ENCODE peak calls at places on chromosomes 6 and 20, in nine cellular contexts. X is esophagus squamous epithelium; W is lower lobe of right lung; L is GM23338; T is IMR-90; P is CD4-positive, CD25-positive, alpha-beta regulatory T cell; Z is hepatocyte; H is left lung; Y is MM.1S. O is an unnamed sample. For H3K4me1, the result is how much of the 10 kb centered on the place peaks cover.

GRCh38 chr6:123777554-123777953 is 26.1 kb upstream of the NKAIN2 start:
- DNase-seq in X (no peak), W (no peak), L (no peak), T (peak), P (no peak), Z (no peak), H (no peak), Y (peak), O (no peak)

GRCh38 chr20:11067359-11067758 is 393.6 kb upstream of the JAG1 start:
- DNase-seq in X (no peak), W (no peak), L (no peak), T (no peak), P (no peak), Z (no peak), H (no peak), Y (no peak), O (no peak)

GRCh38 chr6:89369009-89369408 is 16.5 kb upstream of the UBE2J1 start:
- DNase-seq in X (no peak), W (peak), L (peak), T (peak), P (no peak), Z (peak), H (peak), Y (peak), O (peak)

GRCh38 chr20:2387180-2387577 is 6.5 kb downstream of the TGM6 start:
- DNase-seq in X (no peak), W (no peak), L (peak), T (peak), P (no peak), Z (peak), H (no peak), Y (peak), O (no peak)

GRCh38 chr6:104404377-104404776 is 455.3 kb downstream of the HACE1 start:
- DNase-seq in X (no peak), W (no peak), L (no peak), T (no peak), P (no peak), Z (no peak), H (no peak), Y (no peak), O (no peak)

GRCh38 chr6:129189266-129189665 is 306.3 kb downstream of the LAMA2 start:
- DNase-seq in X (no peak), W (no peak), L (no peak), T (no peak), P (no peak), Z (no peak), H (no peak), Y (no peak), O (no peak)

GRCh38 chr6:89081129-89081422 is 525 bp downstream of the PNRC1 start:
- DNase-seq in X (no peak), W (no peak), L (no peak), T (no peak), P (no peak), Z (no peak), H (no peak), Y (peak), O (no peak)

GRCh38 chr6:13431861-13432465 is 55.4 kb downstream of the GFOD1 start:
- DNase-seq in X (no peak), W (no peak), L (no peak), T (peak), P (no peak), Z (no peak), H (no peak), Y (no peak), O (no peak)

GRCh38 chr20:41249371-41249770 is 68.2 kb downstream of the ZHX3 start:
- DNase-seq in X (no peak), W (no peak), L (no peak), T (peak), P (no peak), Z (peak), H (peak), Y (no peak), O (peak)

GRCh38 chr6:40517654-40518053 is 69.5 kb downstream of the LRFN2 start:
- DNase-seq in X (no peak), W (no peak), L (no peak), T (no peak), P (no peak), Z (no peak), H (no peak), Y (no peak), O (no peak)

GRCh38 chr20:58308680-58309527 is 611 bp upstream of the RAB22A start:
- DNase-seq in X (no peak), W (peak), L (peak), T (peak), P (peak), Z (peak), H (peak), Y (peak), O (peak)

GRCh38 chr6:118468682-118469465 is 79.2 kb upstream of the PLN start:
- DNase-seq in X (no peak), W (no peak), L (no peak), T (peak), P (no peak), Z (peak), H (no peak), Y (no peak), O (no peak)

GRCh38 chr20:33995053-33995816 is 1.5 kb downstream of the RALY start:
- DNase-seq in X (no peak), W (no peak), L (no peak), T (no peak), P (no peak), Z (peak), H (no peak), Y (no peak), O (no peak)

GRCh38 chr6:56804996-56805395 is 149.9 kb upstream of the BEND6 start:
- DNase-seq in X (no peak), W (no peak), L (no peak), T (peak), P (no peak), Z (no peak), H (no peak), Y (no peak), O (no peak)

GRCh38 chr6:56806368-56806767 is 148.5 kb upstream of the BEND6 start:
- DNase-seq in X (no peak), W (no peak), L (no peak), T (no peak), P (no peak), Z (no peak), H (no peak), Y (no peak), O (no peak)

GRCh38 chr6:56799966-56800365 is 154.9 kb upstream of the BEND6 start:
- DNase-seq in X (no peak), W (no peak), L (no peak), T (no peak), P (no peak), Z (no peak), H (no peak), Y (no peak), O (no peak)

GRCh38 chr6:56802570-56802969 is 152.3 kb upstream of the BEND6 start:
- DNase-seq in X (no peak), W (no peak), L (no peak), T (peak), P (no peak), Z (no peak), H (no peak), Y (no peak), O (no peak)

GRCh38 chr6:56803594-56803993 is 151.3 kb upstream of the BEND6 start:
- DNase-seq in X (no peak), W (no peak), L (no peak), T (peak), P (no peak), Z (no peak), H (no peak), Y (no peak), O (no peak)
- H3K4me3 ChIP-seq in X (no peak), W (no peak), L (no peak), T (no peak), P (no peak), Z (no peak), H (no peak), Y (no peak), O (no peak)

DNA sequence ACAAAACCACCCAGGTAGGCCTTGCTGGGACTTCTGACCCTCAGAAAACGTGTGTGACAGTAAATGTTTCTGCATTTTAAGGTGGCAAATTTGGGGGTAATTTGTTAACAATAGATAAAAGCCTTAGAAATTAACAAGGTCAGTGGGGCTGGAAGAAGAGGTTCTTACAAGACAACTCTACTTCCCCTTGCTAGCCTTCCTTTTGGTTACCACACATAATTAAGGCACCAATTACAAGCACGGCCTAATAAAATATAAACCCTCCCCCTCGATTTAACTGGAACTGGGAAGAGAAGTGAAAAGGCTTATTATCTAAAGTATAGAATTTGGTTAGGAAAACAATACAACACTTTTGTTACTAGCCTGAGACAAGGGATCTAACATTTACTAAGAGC is 38.9 kb downstream of the ELOVL5 start:
- DNase-seq in X (no peak), W (no peak), L (no peak), T (no peak), P (no peak), Z (no peak), H (no peak), Y (no peak), O (no peak)
- H3K4me1 ChIP-seq in X (under half), W (under half), L (under half), T (under half), P (half or more), Z (under half), H (under half), Y (half or more), O (under half)

GRCh38 chr6:170436209-170436809 is 116.8 kb downstream of the PSMB1 start:
- DNase-seq in X (no peak), W (no peak), L (no peak), T (no peak), P (no peak), Z (no peak), H (no peak), Y (no peak), O (no peak)

GRCh38 chr6:170439366-170440351 is 113.4 kb downstream of the PSMB1 start:
- DNase-seq in X (no peak), W (no peak), L (no peak), T (peak), P (no peak), Z (no peak), H (no peak), Y (no peak), O (no peak)

GRCh38 chr6:170438402-170438753 is 114.7 kb downstream of the PSMB1 start:
- DNase-seq in X (no peak), W (peak), L (peak), T (peak), P (no peak), Z (peak), H (peak), Y (peak), O (peak)

GRCh38 chr6:170438861-170439260 is 114.2 kb downstream of the PSMB1 start:
- DNase-seq in X (no peak), W (no peak), L (no peak), T (no peak), P (no peak), Z (no peak), H (no peak), Y (no peak), O (no peak)

DNA sequence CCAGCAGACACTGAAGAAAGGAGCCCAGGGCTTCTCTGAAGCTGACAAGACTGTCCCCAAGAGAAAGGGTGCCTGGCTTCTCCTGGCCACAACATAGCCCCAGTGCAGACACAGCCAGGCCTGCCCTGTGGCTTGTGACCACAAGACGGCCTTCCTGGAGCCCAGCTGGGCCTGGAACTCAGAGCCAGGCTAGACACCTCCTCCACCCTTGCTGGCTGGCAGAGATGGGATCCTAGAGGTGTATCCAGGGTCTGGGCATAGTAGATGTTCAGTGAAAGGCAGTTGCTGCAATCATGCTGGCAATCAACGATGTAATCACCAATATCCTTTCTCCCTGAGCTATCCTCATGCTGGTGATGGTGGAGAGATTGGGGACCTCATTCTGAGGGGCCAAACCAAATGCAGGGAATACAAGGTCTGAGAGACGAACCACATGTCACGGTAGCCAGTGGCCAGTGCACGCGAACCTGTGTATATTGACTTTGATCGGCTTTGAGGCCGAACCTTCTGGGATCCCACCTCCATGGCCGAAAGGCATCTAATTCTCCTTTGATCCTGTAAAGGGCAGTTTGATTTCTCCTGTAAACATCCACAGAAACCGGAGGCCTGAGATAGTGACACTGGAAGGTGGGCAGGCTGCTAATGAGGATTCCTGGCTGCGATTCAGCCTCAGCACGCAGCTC is 115.2 kb downstream of the PSMB1 start:
- DNase-seq in X (no peak), W (no peak), L (no peak), T (peak), P (no peak), Z (no peak), H (no peak), Y (no peak), O (no peak)
- H3K4me3 ChIP-seq in X (no peak), W (peak), L (no peak), T (no peak), P (no peak), Z (no peak), H (peak), Y (no peak), O (peak)

GRCh38 chr6:56647172-56647762 is 4.6 kb upstream of the DST start:
- DNase-seq in X (no peak), W (no peak), L (no peak), T (no peak), P (no peak), Z (no peak), H (no peak), Y (no peak), O (no peak)
- H3K4me1 ChIP-seq in X (under half), W (under half), L (under half), T (under half), P (under half), Z (under half), H (under half), Y (under half), O (under half)

DNA sequence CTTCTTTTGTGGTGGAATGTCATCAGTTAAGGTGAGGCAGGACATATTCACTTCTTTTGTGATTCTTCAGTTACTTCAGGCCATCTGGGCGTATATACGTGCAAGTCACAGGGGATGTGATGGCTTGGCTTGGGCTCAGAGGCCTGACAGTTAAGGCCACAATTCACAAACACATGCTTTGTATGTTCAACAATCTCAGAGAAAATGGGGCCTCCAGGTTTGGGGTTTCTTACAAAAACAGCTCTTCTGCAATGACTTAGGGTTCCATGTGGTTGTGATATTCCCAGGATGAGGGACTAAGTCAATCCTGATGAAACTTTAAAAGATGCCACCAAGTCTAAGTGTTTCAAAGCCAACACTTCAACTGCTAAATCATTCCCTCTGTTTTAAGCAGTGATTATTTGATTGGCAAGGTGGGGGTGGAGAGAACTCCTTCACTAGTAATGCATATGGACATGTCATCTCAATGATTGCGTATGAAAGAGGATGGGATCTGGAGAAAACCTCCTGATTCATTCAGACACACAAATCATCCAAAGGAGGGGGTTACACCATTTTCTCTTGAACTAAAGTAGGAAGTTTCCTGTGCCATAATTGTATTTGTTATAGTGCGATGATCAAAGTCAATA is 41.7 kb upstream of the HEY2 start:
- DNase-seq in X (no peak), W (no peak), L (no peak), T (no peak), P (no peak), Z (no peak), H (no peak), Y (no peak), O (no peak)
- H3K4me3 ChIP-seq in X (no peak), W (no peak), L (peak), T (no peak), P (no peak), Z (no peak), H (no peak), Y (no peak), O (no peak)

GRCh38 chr6:166334878-166335277 is 7.5 kb downstream of the SFT2D1 start:
- DNase-seq in X (no peak), W (no peak), L (no peak), T (no peak), P (no peak), Z (no peak), H (no peak), Y (no peak), O (no peak)

GRCh38 chr6:166335378-166336366 is 6.7 kb downstream of the SFT2D1 start:
- DNase-seq in X (no peak), W (no peak), L (no peak), T (no peak), P (no peak), Z (no peak), H (no peak), Y (no peak), O (no peak)

GRCh38 chr6:166338854-166339253 is 3.5 kb downstream of the SFT2D1 start:
- DNase-seq in X (no peak), W (no peak), L (no peak), T (no peak), P (no peak), Z (no peak), H (no peak), Y (no peak), O (no peak)

GRCh38 chr6:166333172-166333995 is 9.0 kb downstream of the SFT2D1 start:
- DNase-seq in X (no peak), W (no peak), L (no peak), T (no peak), P (no peak), Z (no peak), H (no peak), Y (peak), O (no peak)

DNA sequence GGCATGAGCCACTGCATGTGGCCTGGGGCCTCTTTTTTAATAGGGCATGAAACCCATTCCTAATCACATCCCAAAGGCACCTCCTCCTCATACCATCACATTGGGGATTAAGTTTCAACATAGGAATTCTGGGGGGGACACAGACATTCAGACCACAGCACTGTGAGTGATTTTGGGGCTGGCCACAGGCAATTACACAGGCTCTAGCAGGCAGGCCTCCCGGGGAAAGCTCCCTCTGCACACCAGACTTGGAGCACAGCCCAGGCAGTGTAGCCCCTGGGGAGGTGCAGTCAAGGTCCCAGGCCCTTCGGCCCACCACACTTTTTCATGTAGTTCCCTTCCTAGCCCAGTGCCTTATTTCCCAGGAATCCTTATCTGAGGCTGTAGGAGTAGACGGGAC is 5.5 kb downstream of the SFT2D1 start:
- DNase-seq in X (no peak), W (no peak), L (no peak), T (no peak), P (no peak), Z (no peak), H (no peak), Y (no peak), O (no peak)
- H3K4me1 ChIP-seq in X (under half), W (under half), L (under half), T (under half), P (half or more), Z (under half), H (under half), Y (under half), O (under half)

GRCh38 chr6:38882157-38882556 is 166.4 kb upstream of the GLP1R start:
- DNase-seq in X (no peak), W (no peak), L (no peak), T (no peak), P (no peak), Z (no peak), H (no peak), Y (no peak), O (no peak)

GRCh38 chr6:38871745-38872568 is 156.8 kb downstream of the DNAH8 start:
- DNase-seq in X (no peak), W (no peak), L (peak), T (peak), P (peak), Z (peak), H (peak), Y (peak), O (no peak)

GRCh38 chr6:38876470-38876869 is 161.4 kb downstream of the DNAH8 start:
- DNase-seq in X (no peak), W (no peak), L (no peak), T (no peak), P (no peak), Z (no peak), H (peak), Y (no peak), O (no peak)
- H3K4me3 ChIP-seq in X (no peak), W (no peak), L (no peak), T (no peak), P (peak), Z (no peak), H (no peak), Y (no peak), O (no peak)

O was measured in right atrium auricular region.